ENCODE peak calls at places on chromosomes 7 and 10, in four cellular contexts. E, U, W and Y are unnamed samples.

GRCh38 chr7:5649658-5650057 is 131.8 kb downstream of the RNF216 start:
- DNase-seq in E (no peak), U (no peak), W (no peak), Y (no peak)

GRCh38 chr7:94142281-94142680 is 138.1 kb upstream of the BET1 start:
- DNase-seq in E (no peak), U (no peak), W (no peak), Y (no peak)

GRCh38 chr10:28594401-28594800 is 61.5 kb downstream of the WAC start:
- DNase-seq in E (no peak), U (no peak), W (no peak), Y (no peak)

GRCh38 chr7:118245267-118246040 is 20.9 kb downstream of the ANKRD7 start:
- DNase-seq in E (no peak), U (no peak), W (no peak), Y (no peak)

GRCh38 chr10:133124357-133125211 is 35.4 kb upstream of the KNDC1 start:
- DNase-seq in E (no peak), U (no peak), W (no peak), Y (no peak)

GRCh38 chr7:1028775-1029636 is 15.3 kb upstream of the GPR146 start:
- DNase-seq in E (peak), U (peak), W (peak), Y (no peak)

GRCh38 chr7:6623589-6624245 is 8.3 kb downstream of the ZNF853 start:
- DNase-seq in E (no peak), U (no peak), W (peak), Y (no peak)

GRCh38 chr7:43328785-43329380 is 216.4 kb downstream of the HECW1 start:
- DNase-seq in E (no peak), U (no peak), W (no peak), Y (no peak)

GRCh38 chr7:29337628-29338116 is 143.1 kb downstream of the CHN2 start:
- DNase-seq in E (no peak), U (no peak), W (no peak), Y (no peak)

GRCh38 chr10:88926484-88927249 is 25.9 kb downstream of the ACTA2 start:
- DNase-seq in E (peak), U (no peak), W (no peak), Y (no peak)

GRCh38 chr7:27605689-27606269 is 56.9 kb downstream of the HIBADH start:
- DNase-seq in E (no peak), U (no peak), W (no peak), Y (no peak)

GRCh38 chr10:71429304-71429703 is 32.6 kb downstream of the CDH23 start:
- DNase-seq in E (no peak), U (no peak), W (no peak), Y (no peak)

GRCh38 chr10:130175074-130175473 is 38.9 kb downstream of the GLRX3 start:
- DNase-seq in E (no peak), U (no peak), W (no peak), Y (no peak)

GRCh38 chr10:14588084-14588937 is 186.4 kb downstream of the FAM107B start:
- DNase-seq in E (peak), U (no peak), W (peak), Y (no peak)

GRCh38 chr10:71486465-71487114 is 89.9 kb downstream of the CDH23 start:
- DNase-seq in E (no peak), U (no peak), W (peak), Y (no peak)